ENCODE peak calls at places on chromosomes 4 and X, in ten cellular contexts. U, S, B, F, D, X, Y, R, N and O are unnamed samples.

GRCh38 chrX:71941771-71942170 is 31.1 kb downstream of the NHSL2 start:
- ATAC-seq in S (no peak), B (no peak), Y (peak), F (no peak), D (peak), X (no peak), U (peak), N (peak), R (peak), O (peak)

GRCh38 chr4:20017035-20017434 is 234.7 kb upstream of the SLIT2 start:
- ATAC-seq in B (no peak), U (no peak), N (no peak), F (no peak), R (no peak), S (no peak), X (no peak), Y (peak), D (no peak), O (peak)

GRCh38 chr4:19748911-19749473 is 502.7 kb upstream of the SLIT2 start:
- ATAC-seq in F (no peak), X (no peak), N (peak), B (no peak), Y (peak), D (peak), U (peak), S (no peak), R (no peak), O (no peak)

GRCh38 chr4:12472082-12472481 is 1012.1 kb downstream of the RAB28 start:
- ATAC-seq in N (no peak), R (peak), X (no peak), B (no peak), S (no peak), Y (no peak), D (no peak), U (no peak), F (no peak), O (no peak)

GRCh38 chrX:40298569-40298968 is 200.8 kb upstream of the BCOR start:
- ATAC-seq in U (no peak), S (no peak), B (no peak), F (no peak), Y (no peak), X (no peak), D (no peak), R (no peak), N (no peak), O (no peak)

GRCh38 chr4:165326831-165327210 is 648 bp upstream of the MSMO1 start:
- ATAC-seq in D (no peak), U (no peak), Y (peak), X (no peak), S (no peak), R (peak), N (no peak), F (no peak), B (no peak), O (peak)

GRCh38 chr4:150518559-150518958 is 63.4 kb upstream of the MAB21L2 start:
- ATAC-seq in F (peak), R (no peak), S (no peak), X (peak), D (no peak), U (no peak), Y (peak), N (no peak), B (no peak), O (peak)

GRCh38 chrX:13699183-13699826 is 10.4 kb downstream of the RAB9A start:
- ATAC-seq in Y (no peak), N (peak), R (peak), F (peak), X (no peak), D (no peak), U (peak), B (peak), S (no peak), O (no peak)

GRCh38 chr4:12122316-12122715 is 693.6 kb upstream of the HS3ST1 start:
- ATAC-seq in D (peak), U (peak), X (no peak), B (no peak), S (no peak), F (no peak), Y (no peak), N (no peak), R (peak), O (no peak)

GRCh38 chr4:158835456-158836369 is 66.9 kb downstream of the FNIP2 start:
- ATAC-seq in D (no peak), B (no peak), U (no peak), X (no peak), R (no peak), N (no peak), S (no peak), Y (no peak), F (no peak), O (no peak)

GRCh38 chr4:7096264-7096663 is 28.4 kb upstream of the GRPEL1 start:
- ATAC-seq in U (no peak), Y (no peak), X (no peak), B (no peak), S (no peak), F (no peak), D (no peak), R (no peak), N (no peak), O (no peak)